ENCODE peak calls at places on chromosomes 7 and 10, in ten cellular contexts. D is activated naive CD4-positive, alpha-beta T cell treated with anti-CD3 and anti-CD28 coated beads for 36 hours; U is left ventricle myocardium superior; H is esophagus muscularis mucosa; F is HS-5; W is activated T-helper 1 cell treated with anti-CD3 and anti-CD28 coated beads, Interleukin-12 subunit alpha, Interleukin-12 subunit beta, Interleukin-2, Interleukin-4 antibody, amounts not matched to agents 30 ng/mL and 10 ng/mL and 1 ng/mL, durations not matched to agents 14 hours and 24 hours and 36 hours; T is stimulated activated CD4-positive, alpha-beta T cell treated with anti-CD3 and anti-CD28 coated beads, TNF-alpha, amount 100 ng/mL, for 24 hours; E is adrenal gland; Y is NB4; M is SK-MEL-5. G is an unnamed sample.

GRCh38 chr10:46267132-46267985 is 19.4 kb upstream of the ANTXRL start:
- DNase-seq in W (no peak), F (no peak), Y (no peak), D (no peak), U (no peak), M (no peak), E (no peak), T (no peak), H (no peak), G (no peak)

GRCh38 chr10:74290703-74291102 is 139.7 kb downstream of the ADK start:
- DNase-seq in T (no peak), H (no peak), W (no peak), E (no peak), U (no peak), Y (no peak), M (no peak), F (no peak), D (no peak), G (no peak)

GRCh38 chr10:101007915-101008822 is 8.6 kb downstream of the LZTS2 start:
- DNase-seq in U (no peak), T (no peak), M (no peak), H (no peak), D (no peak), W (no peak), Y (no peak), F (no peak), E (no peak), G (no peak)

GRCh38 chr7:141475678-141476077 is 75.5 kb upstream of the AGK start:
- DNase-seq in E (no peak), D (no peak), T (no peak), H (no peak), F (no peak), W (no peak), Y (no peak), M (no peak), U (no peak), G (no peak)

GRCh38 chr7:151244871-151245346 is 3.6 kb downstream of the SMARCD3 start:
- DNase-seq in Y (no peak), H (no peak), E (no peak), U (no peak), T (no peak), F (no peak), M (no peak), W (no peak), D (no peak), G (no peak)

GRCh38 chr7:41219276-41219675 is 483.6 kb downstream of the INHBA start:
- DNase-seq in W (no peak), Y (no peak), D (no peak), T (no peak), E (no peak), F (no peak), U (no peak), M (no peak), H (no peak), G (no peak)

GRCh38 chr10:48215148-48215982 is 59.1 kb downstream of the FRMPD2 start:
- DNase-seq in U (peak), W (peak), H (peak), T (no peak), E (peak), M (peak), Y (peak), D (peak), F (peak), G (peak)

GRCh38 chr7:135206887-135207738 is 4.2 kb downstream of the WDR91 start:
- DNase-seq in E (no peak), W (no peak), H (no peak), M (no peak), F (no peak), Y (peak), D (no peak), U (no peak), T (no peak), G (no peak)

GRCh38 chr10:4240641-4241197 is 455.7 kb upstream of the KLF6 start:
- DNase-seq in E (no peak), Y (no peak), M (peak), D (no peak), T (no peak), W (no peak), H (no peak), U (no peak), F (peak), G (no peak)

GRCh38 chr7:130379551-130380120 is 658 bp upstream of the CPA1 start:
- DNase-seq in T (no peak), M (no peak), D (no peak), Y (no peak), U (no peak), W (no peak), E (no peak), F (no peak), H (no peak), G (no peak)

GRCh38 chr7:102415685-102416225 is 17.6 kb upstream of the ORAI2 start:
- DNase-seq in M (no peak), W (peak), D (peak), F (no peak), E (peak), U (peak), H (no peak), T (no peak), Y (no peak), G (no peak)

GRCh38 chr10:48594371-48594770 is 10.5 kb downstream of the ARHGAP22 start:
- DNase-seq in H (no peak), E (no peak), M (no peak), Y (no peak), D (no peak), U (no peak), F (no peak), T (no peak), W (no peak), G (no peak)

GRCh38 chr10:63431962-63432797 is 33.6 kb downstream of the JMJD1C start:
- DNase-seq in H (no peak), T (no peak), D (peak), F (no peak), Y (peak), W (no peak), E (no peak), U (no peak), M (peak), G (no peak)

GRCh38 chr10:35259769-35260397 is 76.4 kb upstream of the CCNY start:
- DNase-seq in D (peak), H (no peak), F (peak), E (no peak), W (no peak), T (no peak), Y (peak), U (no peak), M (peak), G (no peak)

GRCh38 chr10:24849537-24850299 is 102.7 kb downstream of the PRTFDC1 start:
- DNase-seq in F (no peak), U (no peak), T (no peak), W (no peak), M (peak), E (no peak), H (no peak), D (no peak), Y (no peak), G (no peak)

GRCh38 chr10:5297466-5297865 is 67.3 kb upstream of the UCN3 start:
- DNase-seq in U (peak), W (peak), E (peak), H (peak), D (peak), M (no peak), Y (peak), F (no peak), T (no peak), G (peak)

G was measured in DND-41.